ENCODE peak calls at places on chromosomes 5 and 9, in four cellular contexts. U, D, N and S are unnamed samples.
A peak's percentile ranks its signal among the peaks of the same experiment; 100 is the strongest.

GRCh38 chr5:59027145-59027907 is 444.5 kb downstream of the RAB3C start:
- DNase-seq in U (no peak), D (no peak), N (no peak), S (no peak)

GRCh38 chr5:92472981-92473566 is 1090.0 kb upstream of the ARRDC3 start:
- DNase-seq in U (no peak), D (no peak), N (no peak), S (no peak)

GRCh38 chr9:138053996-138054752 is 176.6 kb downstream of the CACNA1B start:
- DNase-seq in U (peak; percentile 40), D (no peak), N (no peak), S (no peak)

GRCh38 chr5:139751236-139751635 is 44.4 kb upstream of the PSD2 start:
- DNase-seq in U (no peak), D (no peak), N (no peak), S (no peak)

GRCh38 chr5:38445374-38446028 is 110.9 kb downstream of the LIFR start:
- DNase-seq in U (no peak), D (no peak), N (no peak), S (no peak)

GRCh38 chr5:74042559-74043357 is 416.8 kb downstream of the ARHGEF28 start:
- DNase-seq in U (peak; percentile 50), D (no peak), N (no peak), S (no peak)

GRCh38 chr9:112891521-112891920 is 845 bp upstream of the SLC46A2 start:
- DNase-seq in U (no peak), D (no peak), N (no peak), S (no peak)

GRCh38 chr5:82793808-82794419 is 283.3 kb downstream of the TMEM167A start:
- DNase-seq in U (peak; percentile 36), D (no peak), N (peak; percentile 48), S (peak; percentile 21)

GRCh38 chr9:22216730-22217160 is 207.6 kb upstream of the CDKN2B start:
- DNase-seq in U (no peak), D (no peak), N (no peak), S (peak; percentile 8)

GRCh38 chr5:150444770-150445169 is 4.8 kb downstream of the RPS14 start:
- DNase-seq in U (no peak), D (no peak), N (no peak), S (no peak)

GRCh38 chr9:134240371-134240770 is 76.0 kb upstream of the RNU6ATAC start:
- DNase-seq in U (no peak), D (no peak), N (no peak), S (no peak)

GRCh38 chr9:133421615-133422542 is at the start of gene ADAMTS13:
- DNase-seq in U (peak; percentile 60), D (peak; percentile 72), N (no peak), S (peak; percentile 74)

GRCh38 chr5:80238778-80239679 is 16.8 kb downstream of the SERINC5 start:
- DNase-seq in U (no peak), D (no peak), N (no peak), S (no peak)

GRCh38 chr9:25964239-25964638 is 286.0 kb upstream of the TUSC1 start:
- DNase-seq in U (peak; percentile 82), D (no peak), N (no peak), S (peak; percentile 47)

GRCh38 chr9:112061152-112061740 is 113.9 kb downstream of the SUSD1 start:
- DNase-seq in U (peak; percentile 80), D (peak; percentile 75), N (peak; percentile 49), S (peak; percentile 56)

GRCh38 chr9:15606667-15607472 is 54.0 kb downstream of the CCDC171 start:
- DNase-seq in U (peak; percentile 34), D (no peak), N (peak; percentile 10), S (peak; percentile 29)

GRCh38 chr9:113220467-113221002 is 542 bp downstream of the FKBP15 start:
- DNase-seq in U (no peak), D (no peak), N (no peak), S (no peak)

GRCh38 chr5:81233080-81233634 is at the start of gene CKMT2:
- DNase-seq in U (no peak), D (no peak), N (no peak), S (peak; percentile 33)

GRCh38 chr9:131304676-131305366 is 15.3 kb downstream of the PLPP7 start:
- DNase-seq in U (no peak), D (no peak), N (no peak), S (peak; percentile 54)

GRCh38 chr5:71680510-71680909 is 38.6 kb upstream of the CARTPT start:
- DNase-seq in U (no peak), D (no peak), N (no peak), S (no peak)

GRCh38 chr9:78519786-78520185 is 222.9 kb downstream of the PSAT1 start:
- DNase-seq in U (no peak), D (no peak), N (no peak), S (no peak)

GRCh38 chr9:108296056-108296455 is 559.7 kb downstream of the ACTL7B start:
- DNase-seq in U (no peak), D (no peak), N (no peak), S (no peak)

GRCh38 chr5:103487253-103487652 is 75.3 kb downstream of the NUDT12 start:
- DNase-seq in U (no peak), D (no peak), N (no peak), S (no peak)

GRCh38 chr5:120599576-120599975 is 135.5 kb downstream of the PRR16 start:
- DNase-seq in U (no peak), D (no peak), N (no peak), S (no peak)

GRCh38 chr9:134693011-134693410 is 51.4 kb downstream of the COL5A1 start:
- DNase-seq in U (no peak), D (no peak), N (no peak), S (no peak)

GRCh38 chr9:135275163-135275925 is 187.9 kb downstream of the OLFM1 start:
- DNase-seq in U (no peak), D (no peak), N (no peak), S (no peak)

GRCh38 chr9:110104201-110104845 is 103.6 kb downstream of the C9orf152 start:
- DNase-seq in U (no peak), D (no peak), N (no peak), S (no peak)

GRCh38 chr9:134502261-134503211 is 139.1 kb upstream of the COL5A1 start:
- DNase-seq in U (peak; percentile 87), D (no peak), N (no peak), S (peak; percentile 43)

GRCh38 chr5:129905467-129906176 is 1.4 kb downstream of the CHSY3 start:
- DNase-seq in U (peak; percentile 6), D (no peak), N (no peak), S (no peak)

GRCh38 chr5:137192293-137192743 is 306.8 kb downstream of the SPOCK1 start:
- DNase-seq in U (peak; percentile 87), D (no peak), N (no peak), S (no peak)

GRCh38 chr9:3912260-3912659 is 386.5 kb upstream of the RFX3 start:
- DNase-seq in U (no peak), D (no peak), N (no peak), S (no peak)

GRCh38 chr9:3912817-3913216 is 387.0 kb upstream of the RFX3 start:
- DNase-seq in U (no peak), D (no peak), N (no peak), S (no peak)

GRCh38 chr9:3920586-3921582 is 379.0 kb downstream of the GLIS3 start:
- DNase-seq in U (peak; percentile 33), D (no peak), N (no peak), S (peak; percentile 83)

GRCh38 chr9:3916420-3916819 is 383.4 kb downstream of the GLIS3 start:
- DNase-seq in U (no peak), D (no peak), N (no peak), S (no peak)

DNA sequence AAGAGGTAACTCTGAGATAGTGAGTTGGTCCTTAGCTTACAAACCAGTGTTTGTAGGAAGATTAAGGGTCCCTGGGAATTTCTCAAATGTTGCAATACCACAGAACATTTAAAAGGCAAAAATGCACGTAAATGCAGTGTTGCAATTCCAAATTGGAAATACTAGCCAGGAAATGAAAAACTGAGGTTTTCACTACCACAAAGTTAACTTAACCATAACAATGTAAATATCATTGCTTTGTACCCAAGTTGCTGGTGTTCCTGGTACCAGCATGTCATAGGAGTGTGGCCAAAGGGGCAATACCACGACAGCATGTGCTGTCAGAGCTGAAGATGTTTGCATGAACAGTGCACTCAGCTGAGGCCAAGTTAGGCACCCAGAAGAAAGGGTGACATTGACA is 382.9 kb downstream of the GLIS3 start:
- DNase-seq in U (peak; percentile 11), D (no peak), N (no peak), S (no peak)
- TF ChIP-seq CHD4 in U (no peak), D (no peak), N (no peak), S (no peak)

GRCh38 chr9:6788175-6789016 is 30.6 kb downstream of the KDM4C start:
- DNase-seq in U (peak; percentile 68), D (no peak), N (no peak), S (peak; percentile 94)
- TF ChIP-seq CHD4 in U (no peak), D (no peak), N (no peak), S (no peak)

DNA sequence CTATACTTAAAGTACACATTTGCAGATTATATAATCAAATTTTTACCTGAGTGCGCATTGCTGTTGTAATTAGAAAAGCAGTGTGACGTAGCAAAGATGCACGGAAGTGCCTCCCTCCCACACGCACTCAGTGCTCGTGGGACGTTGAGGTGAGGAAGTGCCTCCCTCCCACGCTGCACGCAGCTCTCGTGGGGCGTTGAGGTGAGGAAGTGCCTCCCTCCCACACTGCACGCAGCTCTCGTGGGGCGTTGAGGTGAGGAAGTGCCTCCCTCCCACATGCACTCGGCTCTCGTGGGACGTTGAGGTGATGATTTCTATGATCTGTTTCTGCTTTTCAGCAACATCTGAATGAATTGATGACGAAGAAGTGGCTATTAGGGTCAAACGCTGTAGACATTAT is 21.0 kb downstream of the EXOC3 start:
- DNase-seq in U (no peak), D (no peak), N (no peak), S (no peak)
- TF ChIP-seq CHD4 in U (no peak), D (no peak), N (no peak), S (no peak)

GRCh38 chr5:170818222-170818621 is 34.7 kb downstream of the GABRP start:
- DNase-seq in U (no peak), D (no peak), N (no peak), S (no peak)
- TF ChIP-seq CHD4 in U (no peak), D (no peak), N (no peak), S (no peak)

DNA sequence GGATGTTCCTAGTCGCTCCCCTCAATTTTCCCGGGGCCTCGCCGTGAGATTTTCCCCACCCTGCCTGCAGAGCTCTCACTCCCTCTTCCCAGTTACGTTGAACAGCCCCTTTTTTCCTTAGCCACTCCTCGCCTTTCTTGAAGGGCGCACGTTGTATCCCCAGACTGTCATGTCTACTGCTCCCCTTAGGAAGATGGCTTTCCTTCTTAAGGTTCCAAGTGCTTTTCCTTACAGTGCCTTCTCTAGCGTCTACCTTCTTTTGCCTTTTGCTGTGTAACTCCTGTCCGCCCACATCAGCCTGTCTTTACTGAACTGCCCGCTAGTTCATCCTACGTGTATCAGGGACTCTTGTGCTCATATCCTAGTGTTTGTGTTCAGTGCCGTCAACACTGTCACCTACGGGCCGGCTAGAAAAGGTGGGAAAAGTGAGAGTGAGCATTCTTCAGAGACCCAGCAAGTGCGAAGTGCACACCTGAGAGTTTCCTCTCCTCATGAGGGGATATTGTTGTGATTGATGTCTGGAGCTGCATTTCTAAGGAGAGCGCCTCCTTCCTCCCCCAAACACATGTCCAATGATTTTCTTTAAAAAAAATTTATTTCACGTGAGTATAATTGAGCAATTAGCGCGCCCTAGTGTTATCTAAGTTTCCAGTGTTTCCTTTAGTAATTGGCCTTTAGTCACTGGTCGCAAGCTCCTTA is 764 bp downstream of the CAMLG start:
- DNase-seq in U (peak; percentile 70), D (no peak), N (peak; percentile 41), S (peak; percentile 73)
- TF ChIP-seq CHD4 in U (no peak), D (no peak), N (no peak), S (no peak)